ENCODE peak calls at places on chromosome 15, in nine cellular contexts. H is GM13977, W is CD14-positive monocyte, L is endothelial cell of umbilical vein, O is OCI-LY7, E is dorsolateral prefrontal cortex, D is bronchial epithelial cell, B is cardiac fibroblast, U is IMR-90. Y is an unnamed sample.

GRCh38 chr15:61871926-61872522 is 188.2 kb downstream of the VPS13C start:
- DNase-seq in H (peak; percentile 3), W (no peak), L (peak; percentile 49), O (peak; percentile 24), E (no peak), D (peak; percentile 54), B (peak; percentile 45), U (peak; percentile 20), Y (no peak)

GRCh38 chr15:98981851-98982722 is 25.5 kb downstream of the PGPEP1L start:
- DNase-seq in H (peak; percentile 73), W (no peak), L (no peak), O (no peak), E (no peak), D (peak; percentile 21), B (no peak), U (peak; percentile 67), Y (peak; percentile 15)

GRCh38 chr15:65333441-65333820 is 29.0 kb downstream of the RNU5B-1 start:
- DNase-seq in H (no peak), W (no peak), L (no peak), O (no peak), E (no peak), D (no peak), B (no peak), U (no peak), Y (no peak)

GRCh38 chr15:43958894-43959330 is 132.1 kb downstream of the WDR76 start:
- DNase-seq in H (no peak), W (no peak), L (peak; percentile 62), O (no peak), E (no peak), D (peak; percentile 70), B (peak; percentile 51), U (peak; percentile 94), Y (peak; percentile 93)

GRCh38 chr15:79042213-79042928 is 48.2 kb downstream of the RASGRF1 start:
- DNase-seq in H (no peak), W (no peak), L (no peak), O (no peak), E (no peak), D (no peak), B (peak; percentile 30), U (no peak), Y (no peak)

GRCh38 chr15:36877294-36877693 is 223.1 kb downstream of the MEIS2 start:
- DNase-seq in H (peak; percentile 10), W (no peak), L (no peak), O (no peak), E (no peak), D (no peak), B (no peak), U (no peak), Y (no peak)

GRCh38 chr15:25439456-25439836 is 622 bp upstream of the UBE3A start:
- DNase-seq in H (peak; percentile 12), W (no peak), L (no peak), O (peak; percentile 48), E (no peak), D (peak; percentile 29), B (peak; percentile 18), U (peak; percentile 10), Y (no peak)

GRCh38 chr15:74245342-74245931 is 9.3 kb downstream of the CCDC33 start:
- DNase-seq in H (no peak), W (no peak), L (no peak), O (no peak), E (peak; percentile 58), D (no peak), B (no peak), U (no peak), Y (no peak)

GRCh38 chr15:74468341-74469032 is 7.5 kb upstream of the UBL7 start:
- DNase-seq in H (no peak), W (no peak), L (no peak), O (no peak), E (no peak), D (no peak), B (no peak), U (no peak), Y (no peak)

GRCh38 chr15:78681306-78682012 is 40.4 kb upstream of the CHRNB4 start:
- DNase-seq in H (no peak), W (no peak), L (no peak), O (no peak), E (no peak), D (no peak), B (no peak), U (no peak), Y (no peak)

GRCh38 chr15:74725845-74726773 is 781 bp upstream of the CYP1A1 start:
- DNase-seq in H (peak; percentile 75), W (no peak), L (peak; percentile 24), O (no peak), E (no peak), D (no peak), B (peak; percentile 14), U (no peak), Y (no peak)

GRCh38 chr15:88704791-88705768 is 66.3 kb downstream of the ISG20 start:
- DNase-seq in H (no peak), W (no peak), L (peak; percentile 27), O (no peak), E (no peak), D (no peak), B (peak; percentile 77), U (no peak), Y (no peak)

GRCh38 chr15:86919581-86919980 is 839.9 kb downstream of the AGBL1 start:
- DNase-seq in H (no peak), W (no peak), L (no peak), O (no peak), E (no peak), D (no peak), B (no peak), U (no peak), Y (no peak)

GRCh38 chr15:35307026-35307425 is 221.9 kb upstream of the NANOGP8 start:
- DNase-seq in H (no peak), W (no peak), L (no peak), O (no peak), E (no peak), D (no peak), B (no peak), U (no peak), Y (no peak)

GRCh38 chr15:64693134-64693533 is 82.3 kb downstream of the RBPMS2 start:
- DNase-seq in H (no peak), W (peak; percentile 74), L (no peak), O (no peak), E (no peak), D (peak; percentile 52), B (peak; percentile 92), U (peak; percentile 95), Y (no peak)

GRCh38 chr15:64747578-64747977 is 27.8 kb downstream of the RBPMS2 start:
- DNase-seq in H (no peak), W (no peak), L (no peak), O (no peak), E (no peak), D (no peak), B (no peak), U (no peak), Y (no peak)

DNA sequence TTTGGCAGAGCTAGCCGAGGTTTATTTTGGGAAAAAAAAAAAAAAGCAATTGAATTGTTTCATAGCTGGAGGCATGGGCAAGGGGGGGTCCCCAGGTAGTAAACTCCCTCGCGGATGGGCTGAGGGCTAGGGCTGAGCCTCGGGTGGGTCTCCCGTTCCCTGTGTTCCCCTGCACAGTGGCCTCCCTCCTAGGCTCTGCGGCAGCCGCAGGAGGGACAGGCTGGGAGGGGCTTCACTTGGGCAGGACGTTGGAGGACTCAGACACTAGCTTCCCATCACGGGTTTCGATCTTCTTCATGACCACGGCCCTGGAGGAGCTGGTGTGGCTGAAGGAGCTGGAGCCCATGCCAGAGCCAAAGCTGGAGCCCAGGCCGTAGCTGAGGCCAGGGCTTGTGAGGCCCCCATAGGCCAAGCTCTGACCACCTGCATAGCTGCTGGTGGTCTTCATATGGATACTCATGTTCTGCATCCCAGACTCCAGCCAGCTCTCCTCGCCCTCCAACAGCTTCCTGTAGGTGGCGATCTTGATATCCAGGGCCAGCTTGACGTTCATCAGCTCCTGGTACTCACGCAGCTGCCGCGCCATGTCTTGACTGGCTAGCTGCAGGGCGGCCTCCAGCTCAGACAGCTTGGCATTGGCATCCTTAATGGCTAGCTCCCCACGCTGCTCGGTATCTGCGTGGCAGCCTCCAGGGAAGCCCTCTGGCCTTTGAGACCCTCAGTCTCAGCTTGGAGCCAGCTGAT is 64.0 kb upstream of the CDAN1 start:
- DNase-seq in H (no peak), W (no peak), L (no peak), O (peak; percentile 3), E (no peak), D (no peak), B (no peak), U (no peak), Y (no peak)
- TF ChIP-seq CTCF in H (peak; percentile 49), W (peak; percentile 12), L (no peak), O (peak; percentile 64), E (no peak), D (peak; percentile 41), B (no peak), U (no peak), Y (peak; percentile 37)

DNA sequence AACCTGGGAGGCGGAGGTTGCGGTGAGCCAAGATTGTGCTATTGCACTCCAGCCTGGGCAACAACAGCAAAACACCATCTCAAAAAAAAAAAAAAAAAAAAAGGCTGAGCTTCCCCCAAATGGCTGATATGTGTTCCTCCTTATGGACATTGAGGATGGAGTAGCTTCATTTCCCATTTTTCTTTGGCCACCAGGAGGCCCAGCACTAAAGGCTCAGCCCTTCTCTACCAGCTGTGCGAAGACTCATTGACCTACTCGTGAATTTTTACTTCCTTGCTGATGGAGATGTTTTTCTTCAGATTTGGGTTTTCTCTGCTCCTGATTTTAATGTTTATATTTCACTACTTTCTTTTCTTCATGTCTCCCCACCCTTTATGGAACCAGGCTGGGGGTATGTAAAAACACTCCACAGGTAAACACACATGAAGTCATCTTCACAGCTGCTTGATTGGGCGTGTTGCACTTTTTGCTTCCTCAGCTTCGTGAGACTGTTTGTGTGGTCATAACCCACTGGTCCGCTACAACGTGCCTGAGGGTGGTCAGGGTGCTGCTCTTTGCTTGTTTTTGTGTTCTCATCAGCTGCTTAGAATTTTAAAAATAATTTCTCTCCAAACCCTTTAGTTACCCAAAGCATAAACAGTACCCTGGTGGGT is 13.5 kb downstream of the SEMA4B start:
- DNase-seq in H (no peak), W (no peak), L (no peak), O (no peak), E (no peak), D (no peak), B (peak; percentile 25), U (no peak), Y (no peak)
- TF ChIP-seq CTCF in H (peak; percentile 20), W (peak; percentile 35), L (peak; percentile 36), O (no peak), E (no peak), D (peak; percentile 53), B (peak; percentile 44), U (no peak), Y (peak; percentile 43)

DNA sequence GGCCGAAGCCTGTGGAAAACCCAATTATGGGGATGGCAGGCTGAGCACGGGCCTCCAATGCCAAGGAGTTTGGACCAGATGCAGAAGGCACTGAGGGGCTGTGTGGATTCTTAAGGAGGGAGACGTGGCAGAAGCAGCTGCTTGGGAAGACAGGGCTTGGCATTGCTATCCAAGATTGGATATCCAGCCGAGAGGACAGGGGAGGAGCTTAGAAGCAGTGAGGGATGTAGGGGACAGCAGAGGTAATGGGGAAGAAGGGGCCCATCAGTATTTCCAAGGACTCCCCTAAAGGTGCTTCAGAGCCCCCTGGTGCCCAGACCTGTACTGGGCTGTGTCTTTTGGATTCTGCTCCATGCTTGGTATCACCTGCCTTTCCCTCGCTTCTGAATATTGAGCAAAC is 112.8 kb upstream of the TLE3 start:
- DNase-seq in H (no peak), W (no peak), L (peak; percentile 5), O (peak; percentile 10), E (no peak), D (no peak), B (no peak), U (no peak), Y (no peak)
- TF ChIP-seq CTCF in H (peak; percentile 25), W (no peak), L (peak; percentile 29), O (peak; percentile 58), E (no peak), D (no peak), B (peak; percentile 18), U (no peak), Y (peak; percentile 30)

GRCh38 chr15:81336568-81336967 is 12.6 kb upstream of the STARD5 start:
- DNase-seq in H (peak; percentile 39), W (no peak), L (peak; percentile 23), O (peak; percentile 69), E (no peak), D (peak; percentile 43), B (peak; percentile 58), U (peak; percentile 44), Y (no peak)
- TF ChIP-seq CTCF in H (peak; percentile 51), W (peak; percentile 35), L (no peak), O (peak; percentile 87), E (peak; percentile 40), D (peak; percentile 38), B (peak; percentile 50), U (peak; percentile 51), Y (peak; percentile 62)

Y was measured in epithelial cell of proximal tubule.